ENCODE peak calls at places on chromosomes 16 and 17, in nine cellular contexts. One of them, this sample, is unnamed.

GRCh38 chr17:82003411-82004381 is 19.0 kb downstream of the CENPX start:
- DNase-seq in LNCaP clone FGC: no peak
- DNase-seq in aorta: peak; percentile 93
- DNase-seq in lower leg skin: peak; percentile 73
- DNase-seq in adipocyte: peak; percentile 96
- DNase-seq in CD4-positive, CD25-positive, alpha-beta regulatory T cell: no peak
- DNase-seq in BE2C: peak; percentile 72
- DNase-seq in AG10803: peak; percentile 93
- DNase-seq in WERI-Rb-1: no peak
- DNase-seq in this sample: peak; percentile 93

GRCh38 chr16:67100569-67101300 is 9.0 kb upstream of the PHAF1 start:
- DNase-seq in LNCaP clone FGC: no peak
- DNase-seq in aorta: no peak
- DNase-seq in lower leg skin: no peak
- DNase-seq in adipocyte: peak; percentile 80
- DNase-seq in CD4-positive, CD25-positive, alpha-beta regulatory T cell: no peak
- DNase-seq in BE2C: no peak
- DNase-seq in AG10803: no peak
- DNase-seq in WERI-Rb-1: no peak
- DNase-seq in this sample: no peak

GRCh38 chr16:49964316-49964715 is 60.7 kb upstream of the CNEP1R1 start:
- DNase-seq in LNCaP clone FGC: no peak
- DNase-seq in aorta: no peak
- DNase-seq in lower leg skin: no peak
- DNase-seq in adipocyte: no peak
- DNase-seq in CD4-positive, CD25-positive, alpha-beta regulatory T cell: no peak
- DNase-seq in BE2C: no peak
- DNase-seq in AG10803: no peak
- DNase-seq in WERI-Rb-1: no peak
- DNase-seq in this sample: no peak

GRCh38 chr16:28292731-28293588 is 635 bp downstream of the SBK1 start:
- DNase-seq in LNCaP clone FGC: no peak
- DNase-seq in aorta: no peak
- DNase-seq in lower leg skin: no peak
- DNase-seq in adipocyte: no peak
- DNase-seq in CD4-positive, CD25-positive, alpha-beta regulatory T cell: no peak
- DNase-seq in BE2C: no peak
- DNase-seq in AG10803: no peak
- DNase-seq in WERI-Rb-1: peak; percentile 65
- DNase-seq in this sample: no peak

GRCh38 chr16:79997257-79997656 is 396.7 kb upstream of the MAF start:
- DNase-seq in LNCaP clone FGC: no peak
- DNase-seq in aorta: no peak
- DNase-seq in lower leg skin: no peak
- DNase-seq in adipocyte: peak; percentile 48
- DNase-seq in CD4-positive, CD25-positive, alpha-beta regulatory T cell: no peak
- DNase-seq in BE2C: no peak
- DNase-seq in AG10803: peak; percentile 24
- DNase-seq in WERI-Rb-1: peak; percentile 10
- DNase-seq in this sample: no peak

GRCh38 chr16:83733301-83733700 is 74.5 kb upstream of the HSBP1 start:
- DNase-seq in LNCaP clone FGC: no peak
- DNase-seq in aorta: no peak
- DNase-seq in lower leg skin: no peak
- DNase-seq in adipocyte: no peak
- DNase-seq in CD4-positive, CD25-positive, alpha-beta regulatory T cell: no peak
- DNase-seq in BE2C: no peak
- DNase-seq in AG10803: no peak
- DNase-seq in WERI-Rb-1: no peak
- DNase-seq in this sample: no peak

GRCh38 chr17:72219136-72219823 is 98.5 kb downstream of the SOX9 start:
- DNase-seq in LNCaP clone FGC: no peak
- DNase-seq in aorta: no peak
- DNase-seq in lower leg skin: no peak
- DNase-seq in adipocyte: no peak
- DNase-seq in CD4-positive, CD25-positive, alpha-beta regulatory T cell: no peak
- DNase-seq in BE2C: peak; percentile 21
- DNase-seq in AG10803: no peak
- DNase-seq in WERI-Rb-1: peak; percentile 58
- DNase-seq in this sample: no peak

GRCh38 chr17:73096866-73097265 is 4.4 kb upstream of the SLC39A11 start:
- DNase-seq in LNCaP clone FGC: no peak
- DNase-seq in aorta: peak; percentile 73
- DNase-seq in lower leg skin: no peak
- DNase-seq in adipocyte: no peak
- DNase-seq in CD4-positive, CD25-positive, alpha-beta regulatory T cell: no peak
- DNase-seq in BE2C: peak; percentile 31
- DNase-seq in AG10803: peak; percentile 50
- DNase-seq in WERI-Rb-1: no peak
- DNase-seq in this sample: no peak

GRCh38 chr17:57957886-57958285 is 2.7 kb upstream of the CUEDC1 start:
- DNase-seq in LNCaP clone FGC: no peak
- DNase-seq in aorta: no peak
- DNase-seq in lower leg skin: no peak
- DNase-seq in adipocyte: no peak
- DNase-seq in CD4-positive, CD25-positive, alpha-beta regulatory T cell: no peak
- DNase-seq in BE2C: no peak
- DNase-seq in AG10803: no peak
- DNase-seq in WERI-Rb-1: peak; percentile 5
- DNase-seq in this sample: no peak

GRCh38 chr16:68408428-68408827 is 39.9 kb downstream of the SMPD3 start:
- DNase-seq in LNCaP clone FGC: no peak
- DNase-seq in aorta: no peak
- DNase-seq in lower leg skin: no peak
- DNase-seq in adipocyte: no peak
- DNase-seq in CD4-positive, CD25-positive, alpha-beta regulatory T cell: no peak
- DNase-seq in BE2C: no peak
- DNase-seq in AG10803: no peak
- DNase-seq in WERI-Rb-1: no peak
- DNase-seq in this sample: no peak

GRCh38 chr16:54361246-54361645 is 74.7 kb upstream of the IRX3 start:
- DNase-seq in LNCaP clone FGC: no peak
- DNase-seq in aorta: no peak
- DNase-seq in lower leg skin: no peak
- DNase-seq in adipocyte: no peak
- DNase-seq in CD4-positive, CD25-positive, alpha-beta regulatory T cell: no peak
- DNase-seq in BE2C: no peak
- DNase-seq in AG10803: no peak
- DNase-seq in WERI-Rb-1: no peak
- DNase-seq in this sample: no peak

GRCh38 chr16:924063-924462 is 46.7 kb downstream of the LMF1 start:
- DNase-seq in LNCaP clone FGC: no peak
- DNase-seq in aorta: no peak
- DNase-seq in lower leg skin: no peak
- DNase-seq in adipocyte: no peak
- DNase-seq in CD4-positive, CD25-positive, alpha-beta regulatory T cell: no peak
- DNase-seq in BE2C: peak; percentile 4
- DNase-seq in AG10803: no peak
- DNase-seq in WERI-Rb-1: no peak
- DNase-seq in this sample: no peak

GRCh38 chr17:66661411-66661843 is 173.5 kb upstream of the CACNG5 start:
- DNase-seq in LNCaP clone FGC: peak; percentile 81
- DNase-seq in aorta: no peak
- DNase-seq in lower leg skin: no peak
- DNase-seq in adipocyte: no peak
- DNase-seq in CD4-positive, CD25-positive, alpha-beta regulatory T cell: no peak
- DNase-seq in BE2C: no peak
- DNase-seq in AG10803: peak; percentile 11
- DNase-seq in WERI-Rb-1: no peak
- DNase-seq in this sample: peak; percentile 25

GRCh38 chr16:66236301-66236700 is 130.2 kb upstream of the CDH5 start:
- DNase-seq in LNCaP clone FGC: no peak
- DNase-seq in aorta: no peak
- DNase-seq in lower leg skin: no peak
- DNase-seq in adipocyte: no peak
- DNase-seq in CD4-positive, CD25-positive, alpha-beta regulatory T cell: no peak
- DNase-seq in BE2C: no peak
- DNase-seq in AG10803: no peak
- DNase-seq in WERI-Rb-1: no peak
- DNase-seq in this sample: no peak

GRCh38 chr16:52469775-52470174 is 77.2 kb downstream of the TOX3 start:
- DNase-seq in LNCaP clone FGC: peak; percentile 67
- DNase-seq in aorta: no peak
- DNase-seq in lower leg skin: no peak
- DNase-seq in adipocyte: no peak
- DNase-seq in CD4-positive, CD25-positive, alpha-beta regulatory T cell: no peak
- DNase-seq in BE2C: no peak
- DNase-seq in AG10803: no peak
- DNase-seq in WERI-Rb-1: no peak
- DNase-seq in this sample: no peak

GRCh38 chr16:30526137-30526822 is at the start of gene ZNF768:
- DNase-seq in LNCaP clone FGC: no peak
- DNase-seq in aorta: peak; percentile 64
- DNase-seq in lower leg skin: no peak
- DNase-seq in adipocyte: peak; percentile 78
- DNase-seq in CD4-positive, CD25-positive, alpha-beta regulatory T cell: peak; percentile 36
- DNase-seq in BE2C: no peak
- DNase-seq in AG10803: no peak
- DNase-seq in WERI-Rb-1: no peak
- DNase-seq in this sample: no peak

GRCh38 chr16:21277045-21277926 is 804 bp downstream of the CRYM start:
- DNase-seq in LNCaP clone FGC: no peak
- DNase-seq in aorta: no peak
- DNase-seq in lower leg skin: no peak
- DNase-seq in adipocyte: no peak
- DNase-seq in CD4-positive, CD25-positive, alpha-beta regulatory T cell: no peak
- DNase-seq in BE2C: no peak
- DNase-seq in AG10803: no peak
- DNase-seq in WERI-Rb-1: no peak
- DNase-seq in this sample: no peak

DNA sequence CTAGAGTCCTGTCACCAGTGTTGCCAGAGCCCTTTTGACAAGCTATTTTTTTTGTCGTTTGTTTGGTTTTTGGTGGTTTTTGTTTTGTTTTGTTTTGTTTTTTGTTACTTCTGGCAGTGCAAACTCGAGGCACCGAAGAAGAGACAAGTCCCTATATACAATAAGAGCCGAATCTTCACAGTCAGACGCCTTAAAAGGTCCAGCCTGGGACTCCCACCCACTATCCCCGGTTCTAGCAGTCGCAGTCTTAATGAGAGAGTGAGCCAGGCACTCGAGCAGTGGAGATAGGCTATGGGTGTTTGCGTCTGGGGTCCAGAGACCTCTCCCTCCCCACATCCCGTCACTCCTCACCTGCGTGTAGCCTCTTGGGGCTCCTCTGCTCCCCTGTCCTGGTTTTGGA is 1.9 kb downstream of the OR1F1 start:
- DNase-seq in LNCaP clone FGC: no peak
- DNase-seq in aorta: no peak
- DNase-seq in lower leg skin: no peak
- DNase-seq in adipocyte: no peak
- DNase-seq in CD4-positive, CD25-positive, alpha-beta regulatory T cell: no peak
- DNase-seq in BE2C: no peak
- DNase-seq in AG10803: no peak
- DNase-seq in WERI-Rb-1: no peak
- DNase-seq in this sample: no peak
- H3K4me3 ChIP-seq in LNCaP clone FGC: peak overlapping the region; percentile 70
- H3K4me3 ChIP-seq in aorta: no peak overlapping the region
- H3K4me3 ChIP-seq in lower leg skin: no peak overlapping the region
- H3K4me3 ChIP-seq in adipocyte: peak overlapping the region; percentile 49
- H3K4me3 ChIP-seq in CD4-positive, CD25-positive, alpha-beta regulatory T cell: peak overlapping the region; percentile 13
- H3K4me3 ChIP-seq in BE2C: peak overlapping the region; percentile 92
- H3K4me3 ChIP-seq in AG10803: no peak overlapping the region
- H3K4me3 ChIP-seq in WERI-Rb-1: peak overlapping the region; percentile 68
- H3K4me3 ChIP-seq in this sample: peak overlapping the region; percentile 68

DNA sequence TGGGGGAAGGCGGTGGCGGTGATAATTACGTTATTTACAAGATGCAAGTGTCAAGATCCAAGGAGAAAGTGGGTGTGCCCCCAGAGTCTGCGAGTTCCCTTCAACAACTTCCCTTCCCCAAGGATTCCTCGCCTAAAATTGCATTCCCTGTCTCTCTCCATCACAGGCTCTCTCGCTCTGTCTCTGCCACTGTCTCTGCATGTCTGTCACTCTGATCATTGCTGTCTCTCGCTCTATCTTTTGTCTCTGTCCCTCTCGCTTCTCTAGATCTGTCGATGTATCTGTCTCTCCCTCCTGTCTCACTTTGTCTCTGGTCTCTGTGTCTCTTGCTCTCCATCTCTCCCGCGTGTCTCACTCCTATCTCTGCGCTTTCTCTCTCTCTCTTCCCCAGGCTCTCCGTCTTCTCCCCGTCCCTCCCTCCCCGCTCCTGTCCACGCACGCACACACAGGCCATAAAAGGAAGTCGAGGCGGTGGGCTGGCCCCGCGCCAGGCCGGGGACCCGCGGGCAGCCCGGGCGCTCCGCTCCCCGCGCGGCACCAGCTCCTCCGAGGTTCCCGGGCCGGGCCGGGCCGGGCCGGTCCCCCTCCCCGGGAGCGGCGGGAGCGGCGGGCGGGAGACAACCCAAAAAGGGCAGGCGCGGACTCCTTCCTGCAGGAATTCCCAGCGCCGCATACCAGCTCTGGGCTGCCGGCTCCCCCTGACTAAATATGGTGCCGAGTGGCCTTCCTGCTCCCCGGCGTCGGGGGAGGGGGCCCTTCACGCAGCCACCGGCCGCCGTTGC is 1.1 kb upstream of the MYH11 start:
- DNase-seq in LNCaP clone FGC: no peak
- DNase-seq in aorta: peak; percentile 85
- DNase-seq in lower leg skin: no peak
- DNase-seq in adipocyte: peak; percentile 80
- DNase-seq in CD4-positive, CD25-positive, alpha-beta regulatory T cell: no peak
- DNase-seq in BE2C: peak; percentile 26
- DNase-seq in AG10803: peak; percentile 47
- DNase-seq in WERI-Rb-1: peak; percentile 9
- DNase-seq in this sample: peak; percentile 22
- H3K4me3 ChIP-seq in LNCaP clone FGC: no peak overlapping the region
- H3K4me3 ChIP-seq in aorta: peak overlapping the region; percentile 99
- H3K4me3 ChIP-seq in lower leg skin: no peak overlapping the region
- H3K4me3 ChIP-seq in adipocyte: peak overlapping the region; percentile 74
- H3K4me3 ChIP-seq in CD4-positive, CD25-positive, alpha-beta regulatory T cell: peak overlapping the region; percentile 35
- H3K4me3 ChIP-seq in BE2C: peak overlapping the region; percentile 43
- H3K4me3 ChIP-seq in AG10803: peak overlapping the region; percentile 60
- H3K4me3 ChIP-seq in WERI-Rb-1: peak overlapping the region; percentile 30
- H3K4me3 ChIP-seq in this sample: peak overlapping the region; percentile 30

GRCh38 chr16:86571197-86571915 is 4.7 kb downstream of the FOXC2 start:
- DNase-seq in LNCaP clone FGC: no peak
- DNase-seq in aorta: no peak
- DNase-seq in lower leg skin: no peak
- DNase-seq in adipocyte: no peak
- DNase-seq in CD4-positive, CD25-positive, alpha-beta regulatory T cell: no peak
- DNase-seq in BE2C: no peak
- DNase-seq in AG10803: no peak
- DNase-seq in WERI-Rb-1: no peak
- DNase-seq in this sample: no peak
- H3K4me3 ChIP-seq in LNCaP clone FGC: no peak overlapping the region
- H3K4me3 ChIP-seq in aorta: peak overlapping the region; percentile 98
- H3K4me3 ChIP-seq in lower leg skin: no peak overlapping the region
- H3K4me3 ChIP-seq in adipocyte: peak overlapping the region; percentile 81
- H3K4me3 ChIP-seq in CD4-positive, CD25-positive, alpha-beta regulatory T cell: no peak overlapping the region
- H3K4me3 ChIP-seq in BE2C: no peak overlapping the region
- H3K4me3 ChIP-seq in AG10803: peak overlapping the region; percentile 53
- H3K4me3 ChIP-seq in WERI-Rb-1: no peak overlapping the region
- H3K4me3 ChIP-seq in this sample: peak overlapping the region; percentile 93

GRCh38 chr16:89052824-89053724 is 40.6 kb upstream of the ACSF3 start:
- DNase-seq in LNCaP clone FGC: peak; percentile 47
- DNase-seq in aorta: no peak
- DNase-seq in lower leg skin: peak; percentile 26
- DNase-seq in adipocyte: no peak
- DNase-seq in CD4-positive, CD25-positive, alpha-beta regulatory T cell: no peak
- DNase-seq in BE2C: no peak
- DNase-seq in AG10803: peak; percentile 10
- DNase-seq in WERI-Rb-1: no peak
- DNase-seq in this sample: no peak
- H3K4me3 ChIP-seq in LNCaP clone FGC: peak overlapping the region; percentile 55
- H3K4me3 ChIP-seq in aorta: no peak overlapping the region
- H3K4me3 ChIP-seq in lower leg skin: peak overlapping the region; percentile 7
- H3K4me3 ChIP-seq in adipocyte: no peak overlapping the region
- H3K4me3 ChIP-seq in CD4-positive, CD25-positive, alpha-beta regulatory T cell: no peak overlapping the region
- H3K4me3 ChIP-seq in BE2C: peak overlapping the region; percentile 23
- H3K4me3 ChIP-seq in AG10803: peak overlapping the region; percentile 26
- H3K4me3 ChIP-seq in WERI-Rb-1: no peak overlapping the region
- H3K4me3 ChIP-seq in this sample: no peak overlapping the region